ENCODE peak calls at places on chromosomes 3 and 15, in seven cellular contexts. One of them, this sample, is unnamed.

GRCh38 chr15:71431345-71432336 is 316.4 kb downstream of the THSD4 start:
- DNase-seq in H9: no peak
- DNase-seq in endothelial cell of umbilical vein: no peak
- DNase-seq in K562: no peak
- DNase-seq in SK-N-SH: no peak
- DNase-seq in OCI-LY7: no peak
- DNase-seq in IMR-90: no peak
- DNase-seq in this sample: no peak

GRCh38 chr3:73592154-73592877 is 32.4 kb downstream of the PDZRN3 start:
- DNase-seq in H9: no peak
- DNase-seq in endothelial cell of umbilical vein: no peak
- DNase-seq in K562: no peak
- DNase-seq in SK-N-SH: no peak
- DNase-seq in OCI-LY7: no peak
- DNase-seq in IMR-90: no peak
- DNase-seq in this sample: no peak

GRCh38 chr15:87228460-87228859 is 1028.1 kb downstream of the NTRK3 start:
- DNase-seq in H9: no peak
- DNase-seq in endothelial cell of umbilical vein: no peak
- DNase-seq in K562: no peak
- DNase-seq in SK-N-SH: peak; percentile 6
- DNase-seq in OCI-LY7: no peak
- DNase-seq in IMR-90: no peak
- DNase-seq in this sample: no peak

GRCh38 chr15:25685216-25685569 is 177.9 kb downstream of the ATP10A start:
- DNase-seq in H9: no peak
- DNase-seq in endothelial cell of umbilical vein: no peak
- DNase-seq in K562: no peak
- DNase-seq in SK-N-SH: no peak
- DNase-seq in OCI-LY7: no peak
- DNase-seq in IMR-90: no peak
- DNase-seq in this sample: no peak

GRCh38 chr3:186320862-186321568 is 41.0 kb downstream of the DGKG start:
- DNase-seq in H9: no peak
- DNase-seq in endothelial cell of umbilical vein: no peak
- DNase-seq in K562: no peak
- DNase-seq in SK-N-SH: no peak
- DNase-seq in OCI-LY7: no peak
- DNase-seq in IMR-90: peak; percentile 13
- DNase-seq in this sample: no peak

GRCh38 chr3:30273304-30274072 is 332.9 kb upstream of the TGFBR2 start:
- DNase-seq in H9: no peak
- DNase-seq in endothelial cell of umbilical vein: no peak
- DNase-seq in K562: no peak
- DNase-seq in SK-N-SH: peak; percentile 34
- DNase-seq in OCI-LY7: no peak
- DNase-seq in IMR-90: peak; percentile 44
- DNase-seq in this sample: no peak

GRCh38 chr15:31346367-31347066 is 19.9 kb downstream of the KLF13 start:
- DNase-seq in H9: no peak
- DNase-seq in endothelial cell of umbilical vein: no peak
- DNase-seq in K562: no peak
- DNase-seq in SK-N-SH: no peak
- DNase-seq in OCI-LY7: peak; percentile 84
- DNase-seq in IMR-90: no peak
- DNase-seq in this sample: no peak

GRCh38 chr3:112814256-112814655 is 32.4 kb downstream of the CD200R1L start:
- DNase-seq in H9: no peak
- DNase-seq in endothelial cell of umbilical vein: peak; percentile 67
- DNase-seq in K562: peak; percentile 19
- DNase-seq in SK-N-SH: no peak
- DNase-seq in OCI-LY7: peak; percentile 28
- DNase-seq in IMR-90: peak; percentile 89
- DNase-seq in this sample: peak; percentile 58

GRCh38 chr15:93987068-93987467 is 244.3 kb upstream of the MCTP2 start:
- DNase-seq in H9: no peak
- DNase-seq in endothelial cell of umbilical vein: no peak
- DNase-seq in K562: no peak
- DNase-seq in SK-N-SH: no peak
- DNase-seq in OCI-LY7: peak; percentile 20
- DNase-seq in IMR-90: no peak
- DNase-seq in this sample: no peak

GRCh38 chr15:34109775-34110663 is 8.1 kb downstream of the PGBD4 start:
- DNase-seq in H9: no peak
- DNase-seq in endothelial cell of umbilical vein: peak; percentile 56
- DNase-seq in K562: peak; percentile 60
- DNase-seq in SK-N-SH: peak; percentile 39
- DNase-seq in OCI-LY7: peak; percentile 49
- DNase-seq in IMR-90: peak; percentile 60
- DNase-seq in this sample: peak; percentile 38

GRCh38 chr3:119524931-119525662 is 26.8 kb downstream of the TIMMDC1 start:
- DNase-seq in H9: peak; percentile 31
- DNase-seq in endothelial cell of umbilical vein: peak; percentile 44
- DNase-seq in K562: peak; percentile 12
- DNase-seq in SK-N-SH: peak; percentile 11
- DNase-seq in OCI-LY7: no peak
- DNase-seq in IMR-90: no peak
- DNase-seq in this sample: no peak
- TF ChIP-seq CTCF in H9: peak; percentile 48
- TF ChIP-seq CTCF in endothelial cell of umbilical vein: no peak
- TF ChIP-seq CTCF in K562: no peak
- TF ChIP-seq CTCF in SK-N-SH: peak; percentile 58
- TF ChIP-seq CTCF in OCI-LY7: no peak
- TF ChIP-seq CTCF in IMR-90: peak; percentile 43
- TF ChIP-seq CTCF in this sample: peak; percentile 39

GRCh38 chr3:57062119-57062631 is 1.7 kb downstream of the SPATA12 start:
- DNase-seq in H9: peak; percentile 49
- DNase-seq in endothelial cell of umbilical vein: peak; percentile 79
- DNase-seq in K562: no peak
- DNase-seq in SK-N-SH: no peak
- DNase-seq in OCI-LY7: no peak
- DNase-seq in IMR-90: no peak
- DNase-seq in this sample: no peak
- H3K4me1 ChIP-seq in H9: peaks cover 3% of the 10 kb centered on the region
- H3K4me1 ChIP-seq in endothelial cell of umbilical vein: peaks cover 23% of the 10 kb centered on the region
- H3K4me1 ChIP-seq in K562: no peaks in the 10 kb centered on the region
- H3K4me1 ChIP-seq in SK-N-SH: no peaks in the 10 kb centered on the region
- H3K4me1 ChIP-seq in OCI-LY7: peaks cover 80% of the 10 kb centered on the region
- H3K4me1 ChIP-seq in IMR-90: peaks cover 2% of the 10 kb centered on the region
- H3K4me1 ChIP-seq in this sample: peaks cover 3% of the 10 kb centered on the region

GRCh38 chr15:66929843-66930242 is 135.6 kb upstream of the SMAD3 start:
- DNase-seq in H9: no peak
- DNase-seq in endothelial cell of umbilical vein: no peak
- DNase-seq in K562: no peak
- DNase-seq in SK-N-SH: no peak
- DNase-seq in OCI-LY7: no peak
- DNase-seq in IMR-90: no peak
- DNase-seq in this sample: no peak

GRCh38 chr15:66932634-66933024 is 132.8 kb upstream of the SMAD3 start:
- DNase-seq in H9: no peak
- DNase-seq in endothelial cell of umbilical vein: no peak
- DNase-seq in K562: no peak
- DNase-seq in SK-N-SH: no peak
- DNase-seq in OCI-LY7: no peak
- DNase-seq in IMR-90: no peak
- DNase-seq in this sample: no peak

GRCh38 chr15:66935121-66935520 is 130.3 kb upstream of the SMAD3 start:
- DNase-seq in H9: no peak
- DNase-seq in endothelial cell of umbilical vein: no peak
- DNase-seq in K562: no peak
- DNase-seq in SK-N-SH: no peak
- DNase-seq in OCI-LY7: no peak
- DNase-seq in IMR-90: no peak
- DNase-seq in this sample: no peak

GRCh38 chr15:66934315-66934930 is 131.0 kb upstream of the SMAD3 start:
- DNase-seq in H9: no peak
- DNase-seq in endothelial cell of umbilical vein: no peak
- DNase-seq in K562: no peak
- DNase-seq in SK-N-SH: no peak
- DNase-seq in OCI-LY7: no peak
- DNase-seq in IMR-90: no peak
- DNase-seq in this sample: no peak

GRCh38 chr15:66931768-66932633 is 133.4 kb upstream of the SMAD3 start:
- DNase-seq in H9: no peak
- DNase-seq in endothelial cell of umbilical vein: peak; percentile 58
- DNase-seq in K562: peak; percentile 57
- DNase-seq in SK-N-SH: no peak
- DNase-seq in OCI-LY7: no peak
- DNase-seq in IMR-90: peak; percentile 63
- DNase-seq in this sample: peak; percentile 78
- H3K4me2 ChIP-seq in H9: no peak overlapping the region
- H3K4me2 ChIP-seq in endothelial cell of umbilical vein: peak overlapping the region; percentile 44
- H3K4me2 ChIP-seq in K562: peak overlapping the region; percentile 61
- H3K4me2 ChIP-seq in SK-N-SH: peak overlapping the region; percentile 73
- H3K4me2 ChIP-seq in OCI-LY7: no peak overlapping the region
- H3K4me2 ChIP-seq in IMR-90: peak overlapping the region; percentile 56
- H3K4me2 ChIP-seq in this sample: peak overlapping the region; percentile 39

GRCh38 chr3:192090586-192090985 is 629.6 kb downstream of the PYDC2 start:
- DNase-seq in H9: peak; percentile 49
- DNase-seq in endothelial cell of umbilical vein: no peak
- DNase-seq in K562: no peak
- DNase-seq in SK-N-SH: no peak
- DNase-seq in OCI-LY7: peak; percentile 67
- DNase-seq in IMR-90: no peak
- DNase-seq in this sample: no peak
- TF ChIP-seq CTCF in H9: peak; percentile 46
- TF ChIP-seq CTCF in endothelial cell of umbilical vein: no peak
- TF ChIP-seq CTCF in K562: no peak
- TF ChIP-seq CTCF in SK-N-SH: no peak
- TF ChIP-seq CTCF in OCI-LY7: peak; percentile 72
- TF ChIP-seq CTCF in IMR-90: no peak
- TF ChIP-seq CTCF in this sample: peak; percentile 6

GRCh38 chr15:84821501-84822021 is 4.4 kb downstream of the ALPK3 start:
- DNase-seq in H9: no peak
- DNase-seq in endothelial cell of umbilical vein: peak; percentile 67
- DNase-seq in K562: peak; percentile 70
- DNase-seq in SK-N-SH: no peak
- DNase-seq in OCI-LY7: peak; percentile 16
- DNase-seq in IMR-90: no peak
- DNase-seq in this sample: no peak
- H3K4me1 ChIP-seq in H9: peaks cover 2% of the 10 kb centered on the region
- H3K4me1 ChIP-seq in endothelial cell of umbilical vein: peaks cover 41% of the 10 kb centered on the region
- H3K4me1 ChIP-seq in K562: peaks cover 36% of the 10 kb centered on the region
- H3K4me1 ChIP-seq in SK-N-SH: peaks cover 69% of the 10 kb centered on the region
- H3K4me1 ChIP-seq in OCI-LY7: no peaks in the 10 kb centered on the region
- H3K4me1 ChIP-seq in IMR-90: no peaks in the 10 kb centered on the region
- H3K4me1 ChIP-seq in this sample: peaks cover 34% of the 10 kb centered on the region

GRCh38 chr15:58867926-58868325 is 65.6 kb downstream of the SLTM start:
- DNase-seq in H9: no peak
- DNase-seq in endothelial cell of umbilical vein: no peak
- DNase-seq in K562: no peak
- DNase-seq in SK-N-SH: no peak
- DNase-seq in OCI-LY7: no peak
- DNase-seq in IMR-90: no peak
- DNase-seq in this sample: no peak
- H3K4me2 ChIP-seq in H9: no peak overlapping the region
- H3K4me2 ChIP-seq in endothelial cell of umbilical vein: no peak overlapping the region
- H3K4me2 ChIP-seq in K562: no peak overlapping the region
- H3K4me2 ChIP-seq in SK-N-SH: no peak overlapping the region
- H3K4me2 ChIP-seq in OCI-LY7: no peak overlapping the region
- H3K4me2 ChIP-seq in IMR-90: no peak overlapping the region
- H3K4me2 ChIP-seq in this sample: no peak overlapping the region

GRCh38 chr3:41507336-41508062 is 308.2 kb downstream of the CTNNB1 start:
- DNase-seq in H9: no peak
- DNase-seq in endothelial cell of umbilical vein: no peak
- DNase-seq in K562: no peak
- DNase-seq in SK-N-SH: no peak
- DNase-seq in OCI-LY7: no peak
- DNase-seq in IMR-90: no peak
- DNase-seq in this sample: no peak

GRCh38 chr3:41502461-41502860 is 303.2 kb downstream of the CTNNB1 start:
- DNase-seq in H9: no peak
- DNase-seq in endothelial cell of umbilical vein: no peak
- DNase-seq in K562: no peak
- DNase-seq in SK-N-SH: no peak
- DNase-seq in OCI-LY7: no peak
- DNase-seq in IMR-90: no peak
- DNase-seq in this sample: no peak

GRCh38 chr3:41503998-41504623 is 304.8 kb downstream of the CTNNB1 start:
- DNase-seq in H9: no peak
- DNase-seq in endothelial cell of umbilical vein: no peak
- DNase-seq in K562: no peak
- DNase-seq in SK-N-SH: no peak
- DNase-seq in OCI-LY7: no peak
- DNase-seq in IMR-90: no peak
- DNase-seq in this sample: no peak

DNA sequence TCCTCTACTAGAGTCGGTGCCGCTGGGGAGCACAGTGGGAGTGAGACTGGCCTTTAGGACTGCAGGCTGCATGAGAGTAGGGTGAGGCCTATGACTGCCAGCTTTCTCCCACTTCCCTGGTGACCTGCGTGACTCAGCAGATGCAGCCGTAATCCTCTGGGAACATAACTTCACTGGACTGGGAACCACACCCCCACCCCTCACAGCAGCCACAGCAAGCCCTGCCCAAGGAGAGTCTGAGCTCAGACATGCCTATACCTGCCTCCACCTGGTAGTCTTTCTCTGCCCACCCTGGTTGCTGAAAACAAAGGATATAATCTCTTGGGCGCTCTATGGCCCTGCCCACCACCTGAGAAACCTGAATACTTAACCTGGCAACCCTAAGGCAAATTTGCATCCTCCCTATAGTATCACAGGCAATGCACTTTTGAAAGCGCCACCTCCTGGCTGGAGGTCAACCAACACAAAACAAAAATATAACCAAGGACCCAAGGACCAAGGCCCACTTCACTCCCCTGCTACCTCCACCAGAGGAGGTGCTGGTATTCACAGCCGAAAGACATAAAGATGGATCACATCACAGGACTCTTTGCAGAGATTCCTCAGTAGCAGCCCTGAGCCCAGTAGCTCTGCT is 308.9 kb downstream of the CTNNB1 start:
- DNase-seq in H9: peak; percentile 47
- DNase-seq in endothelial cell of umbilical vein: no peak
- DNase-seq in K562: peak; percentile 6
- DNase-seq in SK-N-SH: no peak
- DNase-seq in OCI-LY7: no peak
- DNase-seq in IMR-90: no peak
- DNase-seq in this sample: no peak
- TF ChIP-seq CTCF in H9: peak; percentile 53
- TF ChIP-seq CTCF in endothelial cell of umbilical vein: no peak
- TF ChIP-seq CTCF in K562: no peak
- TF ChIP-seq CTCF in SK-N-SH: peak; percentile 21
- TF ChIP-seq CTCF in OCI-LY7: peak; percentile 44
- TF ChIP-seq CTCF in IMR-90: no peak
- TF ChIP-seq CTCF in this sample: no peak